ENCODE peak calls at places on chromosomes 1 and 21, in four cellular contexts. One of them, this sample, is unnamed.

GRCh38 chr1:194252189-194252588 is 1065.8 kb upstream of the B3GALT2 start:
- DNase-seq in activated naive CD4-positive, alpha-beta T cell treated with anti-CD3 and anti-CD28 coated beads, Interleukin-2, amount 50 U/mL, for 16 hours: no peak
- DNase-seq in naive thymus-derived CD4-positive, alpha-beta T cell: no peak
- DNase-seq in fibroblast of lung: peak
- DNase-seq in this sample: no peak

GRCh38 chr1:228985661-228986060 is 250.4 kb downstream of the RHOU start:
- DNase-seq in naive thymus-derived CD4-positive, alpha-beta T cell: no peak
- DNase-seq in fibroblast of lung: no peak
- DNase-seq in activated naive CD4-positive, alpha-beta T cell treated with anti-CD3 and anti-CD28 coated beads, Interleukin-2, amount 50 U/mL, for 16 hours: no peak
- DNase-seq in this sample: no peak

GRCh38 chr21:17679002-17679600 is 66.4 kb upstream of the BTG3 start:
- DNase-seq in activated naive CD4-positive, alpha-beta T cell treated with anti-CD3 and anti-CD28 coated beads, Interleukin-2, amount 50 U/mL, for 16 hours: no peak
- DNase-seq in naive thymus-derived CD4-positive, alpha-beta T cell: peak
- DNase-seq in fibroblast of lung: peak
- DNase-seq in this sample: peak

GRCh38 chr1:36091141-36091540 is 2.4 kb downstream of the ADPRS start:
- DNase-seq in activated naive CD4-positive, alpha-beta T cell treated with anti-CD3 and anti-CD28 coated beads, Interleukin-2, amount 50 U/mL, for 16 hours: no peak
- DNase-seq in naive thymus-derived CD4-positive, alpha-beta T cell: no peak
- DNase-seq in fibroblast of lung: no peak
- DNase-seq in this sample: no peak

GRCh38 chr1:64453695-64454094 is 16.2 kb upstream of the CACHD1 start:
- DNase-seq in fibroblast of lung: no peak
- DNase-seq in naive thymus-derived CD4-positive, alpha-beta T cell: no peak
- DNase-seq in activated naive CD4-positive, alpha-beta T cell treated with anti-CD3 and anti-CD28 coated beads, Interleukin-2, amount 50 U/mL, for 16 hours: no peak
- DNase-seq in this sample: no peak

GRCh38 chr1:94327001-94327685 is 89.8 kb upstream of the ARHGAP29 start:
- DNase-seq in naive thymus-derived CD4-positive, alpha-beta T cell: no peak
- DNase-seq in activated naive CD4-positive, alpha-beta T cell treated with anti-CD3 and anti-CD28 coated beads, Interleukin-2, amount 50 U/mL, for 16 hours: no peak
- DNase-seq in fibroblast of lung: no peak
- DNase-seq in this sample: no peak

GRCh38 chr21:42079008-42079938 is 8.2 kb downstream of the UMODL1 start:
- DNase-seq in fibroblast of lung: no peak
- DNase-seq in activated naive CD4-positive, alpha-beta T cell treated with anti-CD3 and anti-CD28 coated beads, Interleukin-2, amount 50 U/mL, for 16 hours: no peak
- DNase-seq in naive thymus-derived CD4-positive, alpha-beta T cell: no peak
- DNase-seq in this sample: no peak

GRCh38 chr1:43668956-43669355 is 19.0 kb downstream of the KDM4A start:
- DNase-seq in naive thymus-derived CD4-positive, alpha-beta T cell: no peak
- DNase-seq in fibroblast of lung: no peak
- DNase-seq in activated naive CD4-positive, alpha-beta T cell treated with anti-CD3 and anti-CD28 coated beads, Interleukin-2, amount 50 U/mL, for 16 hours: no peak
- DNase-seq in this sample: no peak

GRCh38 chr1:156524481-156524869 is 23.9 kb upstream of the MEF2D start:
- DNase-seq in naive thymus-derived CD4-positive, alpha-beta T cell: no peak
- DNase-seq in activated naive CD4-positive, alpha-beta T cell treated with anti-CD3 and anti-CD28 coated beads, Interleukin-2, amount 50 U/mL, for 16 hours: no peak
- DNase-seq in fibroblast of lung: no peak
- DNase-seq in this sample: no peak

GRCh38 chr1:30325999-30326398 is 397.4 kb downstream of the MATN1 start:
- DNase-seq in activated naive CD4-positive, alpha-beta T cell treated with anti-CD3 and anti-CD28 coated beads, Interleukin-2, amount 50 U/mL, for 16 hours: no peak
- DNase-seq in naive thymus-derived CD4-positive, alpha-beta T cell: no peak
- DNase-seq in fibroblast of lung: no peak
- DNase-seq in this sample: no peak

GRCh38 chr1:24900486-24900849 is 29.6 kb downstream of the RUNX3 start:
- DNase-seq in fibroblast of lung: no peak
- DNase-seq in activated naive CD4-positive, alpha-beta T cell treated with anti-CD3 and anti-CD28 coated beads, Interleukin-2, amount 50 U/mL, for 16 hours: no peak
- DNase-seq in naive thymus-derived CD4-positive, alpha-beta T cell: no peak
- DNase-seq in this sample: no peak

GRCh38 chr1:200473698-200474371 is 64.0 kb upstream of the ZNF281 start:
- DNase-seq in fibroblast of lung: peak
- DNase-seq in naive thymus-derived CD4-positive, alpha-beta T cell: no peak
- DNase-seq in activated naive CD4-positive, alpha-beta T cell treated with anti-CD3 and anti-CD28 coated beads, Interleukin-2, amount 50 U/mL, for 16 hours: no peak
- DNase-seq in this sample: no peak

GRCh38 chr1:17544951-17545350 is 5.5 kb downstream of the ARHGEF10L start:
- DNase-seq in fibroblast of lung: peak
- DNase-seq in naive thymus-derived CD4-positive, alpha-beta T cell: no peak
- DNase-seq in activated naive CD4-positive, alpha-beta T cell treated with anti-CD3 and anti-CD28 coated beads, Interleukin-2, amount 50 U/mL, for 16 hours: no peak
- DNase-seq in this sample: no peak

GRCh38 chr1:75969550-75969949 is 37.3 kb upstream of the ASB17 start:
- DNase-seq in fibroblast of lung: no peak
- DNase-seq in activated naive CD4-positive, alpha-beta T cell treated with anti-CD3 and anti-CD28 coated beads, Interleukin-2, amount 50 U/mL, for 16 hours: no peak
- DNase-seq in naive thymus-derived CD4-positive, alpha-beta T cell: no peak
- DNase-seq in this sample: no peak

GRCh38 chr1:1347663-1348419 is 1.4 kb downstream of the DVL1 start:
- DNase-seq in fibroblast of lung: no peak
- DNase-seq in activated naive CD4-positive, alpha-beta T cell treated with anti-CD3 and anti-CD28 coated beads, Interleukin-2, amount 50 U/mL, for 16 hours: no peak
- DNase-seq in naive thymus-derived CD4-positive, alpha-beta T cell: no peak
- DNase-seq in this sample: no peak

GRCh38 chr1:33502726-33503125 is 30.3 kb downstream of the ZSCAN20 start:
- DNase-seq in naive thymus-derived CD4-positive, alpha-beta T cell: no peak
- DNase-seq in activated naive CD4-positive, alpha-beta T cell treated with anti-CD3 and anti-CD28 coated beads, Interleukin-2, amount 50 U/mL, for 16 hours: no peak
- DNase-seq in fibroblast of lung: no peak
- DNase-seq in this sample: no peak

GRCh38 chr1:160860840-160861505 is 1.7 kb downstream of the CD244 start:
- DNase-seq in activated naive CD4-positive, alpha-beta T cell treated with anti-CD3 and anti-CD28 coated beads, Interleukin-2, amount 50 U/mL, for 16 hours: no peak
- DNase-seq in fibroblast of lung: no peak
- DNase-seq in naive thymus-derived CD4-positive, alpha-beta T cell: no peak
- DNase-seq in this sample: no peak

GRCh38 chr1:178417858-178418257 is 78.9 kb downstream of the CLEC20A start:
- DNase-seq in fibroblast of lung: peak
- DNase-seq in naive thymus-derived CD4-positive, alpha-beta T cell: no peak
- DNase-seq in activated naive CD4-positive, alpha-beta T cell treated with anti-CD3 and anti-CD28 coated beads, Interleukin-2, amount 50 U/mL, for 16 hours: no peak
- DNase-seq in this sample: no peak

GRCh38 chr1:14602131-14602530 is 3.6 kb downstream of the KAZN start:
- DNase-seq in activated naive CD4-positive, alpha-beta T cell treated with anti-CD3 and anti-CD28 coated beads, Interleukin-2, amount 50 U/mL, for 16 hours: no peak
- DNase-seq in naive thymus-derived CD4-positive, alpha-beta T cell: no peak
- DNase-seq in fibroblast of lung: peak
- DNase-seq in this sample: no peak

GRCh38 chr21:37555672-37556261 is 189.2 kb downstream of the DYRK1A start:
- DNase-seq in activated naive CD4-positive, alpha-beta T cell treated with anti-CD3 and anti-CD28 coated beads, Interleukin-2, amount 50 U/mL, for 16 hours: no peak
- DNase-seq in fibroblast of lung: no peak
- DNase-seq in naive thymus-derived CD4-positive, alpha-beta T cell: no peak
- DNase-seq in this sample: no peak

GRCh38 chr1:101112051-101112770 is 86.6 kb upstream of the DPH5 start:
- DNase-seq in fibroblast of lung: no peak
- DNase-seq in activated naive CD4-positive, alpha-beta T cell treated with anti-CD3 and anti-CD28 coated beads, Interleukin-2, amount 50 U/mL, for 16 hours: peak
- DNase-seq in naive thymus-derived CD4-positive, alpha-beta T cell: peak
- DNase-seq in this sample: peak

GRCh38 chr1:156194300-156194652 is 372 bp downstream of the SLC25A44 start:
- DNase-seq in activated naive CD4-positive, alpha-beta T cell treated with anti-CD3 and anti-CD28 coated beads, Interleukin-2, amount 50 U/mL, for 16 hours: no peak
- DNase-seq in naive thymus-derived CD4-positive, alpha-beta T cell: no peak
- DNase-seq in fibroblast of lung: no peak
- DNase-seq in this sample: no peak

GRCh38 chr1:204079608-204079999 is 6.7 kb downstream of the SOX13 start:
- DNase-seq in fibroblast of lung: no peak
- DNase-seq in activated naive CD4-positive, alpha-beta T cell treated with anti-CD3 and anti-CD28 coated beads, Interleukin-2, amount 50 U/mL, for 16 hours: no peak
- DNase-seq in naive thymus-derived CD4-positive, alpha-beta T cell: no peak
- DNase-seq in this sample: no peak

This sample was measured in central memory CD4-positive, alpha-beta T cell.